ENCODE peak calls at places on chromosomes 5 and 9, in six cellular contexts. P is heart left ventricle; E is HCT116; L is GM12878; S is aorta; Q is effector memory CD4-positive, alpha-beta T cell. T is an unnamed sample.

GRCh38 chr5:155114655-155115054 is 101.1 kb downstream of the KIF4B start:
- DNase-seq in P (no peak), E (no peak), L (no peak), S (no peak), Q (no peak), T (no peak)

GRCh38 chr9:77851862-77852602 is 179.6 kb downstream of the GNAQ start:
- DNase-seq in P (no peak), E (no peak), L (no peak), S (no peak), Q (no peak), T (no peak)

GRCh38 chr5:113269023-113269997 is 165.5 kb downstream of the TSSK1B start:
- DNase-seq in P (no peak), E (no peak), L (no peak), S (no peak), Q (no peak), T (no peak)

GRCh38 chr5:154211611-154212390 is 21.3 kb downstream of the GALNT10 start:
- DNase-seq in P (no peak), E (no peak), L (no peak), S (no peak), Q (no peak), T (no peak)

GRCh38 chr5:136036991-136037705 is 8.4 kb downstream of the TGFBI start:
- DNase-seq in P (peak; percentile 43), E (no peak), L (peak; percentile 40), S (peak; percentile 70), Q (peak; percentile 28), T (peak; percentile 70)

GRCh38 chr9:104232781-104233341 is 138.8 kb downstream of the SMC2 start:
- DNase-seq in P (no peak), E (no peak), L (no peak), S (no peak), Q (no peak), T (no peak)

GRCh38 chr5:96963267-96963666 is 27.4 kb downstream of the LNPEP start:
- DNase-seq in P (peak; percentile 73), E (no peak), L (peak; percentile 33), S (peak; percentile 60), Q (no peak), T (peak; percentile 44)

GRCh38 chr5:159877894-159878448 is 38.3 kb upstream of the ADRA1B start:
- DNase-seq in P (peak; percentile 39), E (no peak), L (no peak), S (peak; percentile 57), Q (no peak), T (no peak)

GRCh38 chr5:34663771-34664496 is 7.8 kb downstream of the RAI14 start:
- DNase-seq in P (no peak), E (no peak), L (no peak), S (no peak), Q (no peak), T (no peak)

GRCh38 chr9:113876806-113877236 is 712 bp downstream of the ZNF618 start:
- DNase-seq in P (no peak), E (no peak), L (no peak), S (no peak), Q (no peak), T (no peak)

GRCh38 chr9:131203438-131204219 is 72.7 kb downstream of the FAM78A start:
- DNase-seq in P (no peak), E (no peak), L (no peak), S (no peak), Q (no peak), T (no peak)

GRCh38 chr9:127407505-127407868 is 10.5 kb downstream of the SLC2A8 start:
- DNase-seq in P (no peak), E (no peak), L (no peak), S (no peak), Q (no peak), T (no peak)

GRCh38 chr5:88662801-88663360 is 220.1 kb downstream of the MEF2C start:
- DNase-seq in P (no peak), E (no peak), L (no peak), S (no peak), Q (no peak), T (no peak)

GRCh38 chr5:88690619-88691560 is 192.1 kb downstream of the MEF2C start:
- DNase-seq in P (peak; percentile 71), E (peak; percentile 44), L (no peak), S (peak; percentile 67), Q (peak; percentile 31), T (peak; percentile 73)

GRCh38 chr5:122492675-122493074 is 180.6 kb downstream of the SNCAIP start:
- DNase-seq in P (no peak), E (peak; percentile 24), L (no peak), S (no peak), Q (no peak), T (no peak)

GRCh38 chr9:8365029-8365428 is 565.5 kb upstream of the DMAC1 start:
- DNase-seq in P (no peak), E (no peak), L (no peak), S (no peak), Q (no peak), T (no peak)

GRCh38 chr5:127858116-127858784 is 155.1 kb downstream of the CCDC192 start:
- DNase-seq in P (no peak), E (no peak), L (no peak), S (no peak), Q (no peak), T (no peak)

GRCh38 chr5:135213466-135214239 is 179.6 kb upstream of the PITX1 start:
- DNase-seq in P (no peak), E (no peak), L (no peak), S (no peak), Q (no peak), T (no peak)

GRCh38 chr9:99049641-99050040 is 55.3 kb upstream of the TGFBR1 start:
- DNase-seq in P (no peak), E (no peak), L (no peak), S (no peak), Q (no peak), T (no peak)

GRCh38 chr9:130756460-130757152 is 63.0 kb downstream of the EXOSC2 start:
- DNase-seq in P (no peak), E (no peak), L (no peak), S (no peak), Q (no peak), T (no peak)

GRCh38 chr9:131656356-131657030 is 83.4 kb downstream of the RAPGEF1 start:
- DNase-seq in P (peak; percentile 79), E (no peak), L (peak; percentile 87), S (peak; percentile 91), Q (peak; percentile 80), T (peak; percentile 75)

GRCh38 chr9:5612187-5612535 is 16.7 kb upstream of the RIC1 start:
- DNase-seq in P (no peak), E (no peak), L (no peak), S (no peak), Q (no peak), T (no peak)

GRCh38 chr9:5610491-5610890 is 18.4 kb upstream of the RIC1 start:
- DNase-seq in P (no peak), E (no peak), L (no peak), S (no peak), Q (no peak), T (no peak)

GRCh38 chr9:5614192-5614591 is 14.7 kb upstream of the RIC1 start:
- DNase-seq in P (no peak), E (no peak), L (no peak), S (no peak), Q (no peak), T (no peak)

GRCh38 chr9:5611321-5612186 is 17.4 kb upstream of the RIC1 start:
- DNase-seq in P (no peak), E (no peak), L (no peak), S (no peak), Q (no peak), T (no peak)

GRCh38 chr9:5608298-5609254 is 20.3 kb upstream of the RIC1 start:
- DNase-seq in P (no peak), E (no peak), L (no peak), S (no peak), Q (no peak), T (no peak)
- H3K4me3 ChIP-seq in P (peak overlapping the region; percentile 52), E (no peak overlapping the region), L (peak overlapping the region; percentile 53), S (peak overlapping the region; percentile 94), Q (no peak overlapping the region), T (no peak overlapping the region)

DNA sequence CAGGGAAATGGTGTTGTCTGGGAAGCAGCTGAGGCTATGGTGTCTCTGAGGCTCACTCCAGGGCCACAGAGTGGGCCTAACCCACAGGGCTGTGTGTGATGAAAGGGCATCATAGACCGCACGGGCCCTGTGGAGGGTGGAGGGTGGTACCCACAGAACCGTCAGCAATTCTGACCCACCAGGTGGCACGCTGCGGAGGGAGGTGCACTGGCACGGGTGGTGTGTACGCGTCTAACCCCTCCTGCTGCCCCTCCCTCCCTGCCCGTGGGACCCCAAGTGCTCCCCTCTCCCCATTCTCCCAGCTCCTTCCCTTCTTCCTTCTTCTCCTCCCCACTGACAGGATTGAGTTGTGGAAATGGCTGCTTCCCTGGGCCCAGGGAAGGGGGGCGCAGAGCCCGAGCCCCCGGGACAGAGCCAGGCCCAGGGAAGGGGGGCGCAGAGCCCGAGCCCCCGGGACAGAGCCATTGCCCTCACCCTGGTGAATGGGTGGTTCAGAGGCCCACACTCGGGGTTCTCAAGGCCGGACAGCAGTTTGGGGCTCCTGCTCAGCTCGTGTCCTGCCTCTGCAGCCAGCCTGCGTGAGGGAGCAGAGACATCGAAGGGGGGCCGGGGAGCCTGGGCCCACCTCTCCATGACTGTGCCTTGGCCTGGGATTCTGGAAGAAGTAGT is 6.8 kb downstream of the LCN10 start:
- DNase-seq in P (no peak), E (no peak), L (no peak), S (no peak), Q (no peak), T (no peak)
- H3K27ac ChIP-seq in P (no peak overlapping the region), E (no peak overlapping the region), L (no peak overlapping the region), S (no peak overlapping the region), Q (no peak overlapping the region), T (no peak overlapping the region)

GRCh38 chr5:38468202-38468656 is 88.2 kb downstream of the LIFR start:
- DNase-seq in P (no peak), E (peak; percentile 16), L (no peak), S (peak; percentile 73), Q (no peak), T (no peak)
- H3K4me1 ChIP-seq in P (peaks cover 79% of the 10 kb centered on the region), E (peaks cover 19% of the 10 kb centered on the region), L (no peaks in the 10 kb centered on the region), S (peaks cover 1% of the 10 kb centered on the region), Q (no peaks in the 10 kb centered on the region), T (no peaks in the 10 kb centered on the region)

DNA sequence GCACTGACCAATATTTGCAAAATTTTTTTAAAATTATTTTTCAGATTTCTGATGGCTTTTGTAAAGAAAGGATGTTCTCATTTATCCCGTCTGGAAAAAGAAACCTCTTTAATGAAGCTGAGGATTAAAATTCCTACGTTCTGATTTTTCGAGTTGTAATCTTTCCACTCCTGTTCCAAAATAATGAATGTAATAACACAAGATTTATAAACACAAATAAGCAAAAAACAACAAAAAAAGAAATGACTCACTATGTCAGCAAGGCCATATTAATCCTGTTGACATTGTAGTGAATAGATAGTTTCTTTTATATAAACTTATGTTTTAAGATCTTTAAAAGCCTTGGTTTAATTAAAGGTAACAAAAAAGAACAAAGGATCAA is 336.4 kb upstream of the DAB2 start:
- DNase-seq in P (no peak), E (no peak), L (no peak), S (no peak), Q (no peak), T (no peak)
- H3K4me3 ChIP-seq in P (no peak overlapping the region), E (no peak overlapping the region), L (no peak overlapping the region), S (no peak overlapping the region), Q (no peak overlapping the region), T (no peak overlapping the region)